ENCODE peak calls at places on chromosome 20, in ten cellular contexts. R is HCT116, V is HepG2, T is spleen, X is SK-N-SH, B is stomach, E is prostate gland, J is sigmoid colon, M is breast epithelium, F is suprapubic skin. W is an unnamed sample. For H3K36me3 and H3K4me1, the result is how much of the 10 kb centered on the place peaks cover.

GRCh38 chr20:10603971-10604864 is 69.6 kb downstream of the JAG1 start:
- DNase-seq in J (peak), T (no peak), E (peak), V (peak), M (no peak), X (no peak), R (peak), B (no peak), F (peak), W (no peak)

GRCh38 chr20:45995213-45996097 is 13.3 kb upstream of the MMP9 start:
- DNase-seq in B (no peak), R (no peak), V (no peak), X (no peak), T (no peak), E (no peak), F (no peak), M (no peak), J (peak), W (no peak)

GRCh38 chr20:16864069-16864468 is 115.9 kb downstream of the OTOR start:
- DNase-seq in M (no peak), F (no peak), X (no peak), B (no peak), E (no peak), T (no peak), V (no peak), R (no peak), J (no peak), W (no peak)

GRCh38 chr20:25525295-25525694 is 60.0 kb downstream of the NINL start:
- DNase-seq in B (no peak), J (no peak), V (no peak), X (no peak), M (no peak), F (no peak), E (no peak), R (no peak), T (no peak), W (no peak)

GRCh38 chr20:64231621-64232550 is 23.7 kb upstream of the PCMTD2 start:
- DNase-seq in T (peak), B (no peak), J (no peak), E (no peak), R (no peak), V (no peak), M (no peak), X (no peak), F (no peak), W (no peak)

GRCh38 chr20:64160536-64161495 is 3.4 kb upstream of the MYT1 start:
- DNase-seq in E (no peak), X (no peak), R (no peak), V (no peak), M (no peak), T (no peak), J (no peak), B (no peak), F (no peak), W (no peak)

GRCh38 chr20:56781108-56781739 is 152.1 kb downstream of the TFAP2C start:
- DNase-seq in M (no peak), V (no peak), T (peak), B (no peak), X (no peak), F (peak), J (no peak), E (no peak), R (no peak), W (no peak)

GRCh38 chr20:44526129-44526528 is 4.3 kb upstream of the SERINC3 start:
- DNase-seq in X (no peak), R (peak), T (no peak), V (peak), B (no peak), J (peak), E (no peak), F (no peak), M (no peak), W (no peak)

DNA sequence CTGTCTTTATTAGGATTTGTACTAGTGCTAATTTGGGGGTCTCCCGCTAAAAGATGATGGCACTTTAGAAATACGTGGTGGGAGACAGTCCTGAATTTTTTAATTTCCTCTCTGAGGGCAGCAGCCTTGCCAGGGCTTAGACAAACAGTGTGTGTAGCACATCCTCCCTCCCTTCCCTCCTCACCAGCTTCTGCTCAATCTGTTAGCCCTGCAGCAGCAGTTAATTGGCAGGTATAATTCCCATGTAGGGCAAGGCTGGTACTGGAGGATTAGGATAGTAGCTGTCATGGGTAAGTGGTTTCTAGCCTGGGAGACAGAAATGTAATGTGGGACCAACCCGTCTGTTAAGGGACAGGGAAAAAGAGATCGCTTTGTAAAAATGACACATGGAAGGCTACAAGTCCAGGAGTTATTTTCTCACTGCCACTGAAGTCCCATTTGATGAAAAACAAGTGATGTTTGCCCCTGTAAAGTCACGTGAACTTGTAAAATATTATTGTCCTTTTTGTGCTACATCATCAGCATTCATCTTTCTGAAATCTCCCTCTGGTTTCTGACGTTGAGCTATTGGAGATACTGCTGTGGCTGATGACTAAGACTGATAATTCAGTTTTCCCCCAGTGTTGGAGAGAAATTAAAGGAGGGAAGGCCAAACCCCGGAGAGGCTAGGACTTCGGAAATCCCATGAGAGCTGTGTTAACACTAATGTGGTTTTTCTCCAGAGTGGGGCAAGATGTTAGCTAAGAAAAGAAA is 40.6 kb downstream of the CTNNBL1 start:
- DNase-seq in F (no peak), B (no peak), M (no peak), J (no peak), E (no peak), R (no peak), T (no peak), V (no peak), X (peak), W (no peak)
- H3K36me3 ChIP-seq in F (under half), B (half or more), M (under half), J (under half), E (under half), R (under half), T (under half), V (under half), X (under half), W (under half)

GRCh38 chr20:19935842-19936241 is 81.3 kb upstream of the NAA20 start:
- DNase-seq in J (no peak), M (peak), T (no peak), V (no peak), B (peak), E (peak), F (peak), X (no peak), R (no peak), W (no peak)

GRCh38 chr20:19934792-19935491 is 82.2 kb upstream of the NAA20 start:
- DNase-seq in V (no peak), J (peak), M (peak), F (peak), B (peak), R (no peak), T (no peak), X (no peak), E (peak), W (no peak)

GRCh38 chr20:19938421-19938787 is 78.8 kb upstream of the NAA20 start:
- DNase-seq in V (no peak), R (no peak), J (no peak), F (no peak), X (no peak), M (no peak), T (no peak), E (no peak), B (no peak), W (no peak)

GRCh38 chr20:19936801-19937583 is 80.2 kb upstream of the NAA20 start:
- DNase-seq in R (no peak), E (no peak), T (peak), J (no peak), V (no peak), X (no peak), B (no peak), M (no peak), F (no peak), W (no peak)

GRCh38 chr20:19937651-19938420 is 79.3 kb upstream of the NAA20 start:
- DNase-seq in M (no peak), B (no peak), X (no peak), E (no peak), J (no peak), R (no peak), F (no peak), V (no peak), T (no peak), W (no peak)
- TF ChIP-seq POLR2AphosphoS5 in M (no peak), B (no peak), X (no peak), E (no peak), J (no peak), R (no peak), F (no peak), V (no peak), T (no peak), W (no peak)

DNA sequence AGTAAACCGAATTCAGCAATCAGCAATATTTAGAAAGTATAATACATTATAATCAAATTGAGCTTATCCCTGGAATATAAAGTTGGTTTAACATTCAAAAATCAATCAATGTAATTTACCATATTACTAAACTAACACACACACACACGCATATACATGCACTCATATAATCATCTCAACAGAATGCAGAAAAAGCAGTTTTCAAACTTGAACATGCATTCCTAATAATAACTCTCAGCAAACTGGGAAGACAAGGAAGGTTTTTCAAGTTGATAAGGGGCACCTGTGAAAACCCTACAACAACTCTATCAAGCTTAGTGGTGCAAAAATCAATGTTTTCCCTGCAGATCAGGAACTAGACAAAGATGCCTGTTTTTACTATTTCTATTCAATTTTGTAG is 4.7 kb downstream of the SIRPB2 start:
- DNase-seq in R (no peak), F (no peak), E (no peak), J (no peak), X (no peak), B (no peak), T (no peak), M (no peak), V (no peak), W (no peak)
- H3K4me1 ChIP-seq in R (under half), F (under half), E (under half), J (under half), X (under half), B (under half), T (under half), M (under half), V (under half), W (under half)

DNA sequence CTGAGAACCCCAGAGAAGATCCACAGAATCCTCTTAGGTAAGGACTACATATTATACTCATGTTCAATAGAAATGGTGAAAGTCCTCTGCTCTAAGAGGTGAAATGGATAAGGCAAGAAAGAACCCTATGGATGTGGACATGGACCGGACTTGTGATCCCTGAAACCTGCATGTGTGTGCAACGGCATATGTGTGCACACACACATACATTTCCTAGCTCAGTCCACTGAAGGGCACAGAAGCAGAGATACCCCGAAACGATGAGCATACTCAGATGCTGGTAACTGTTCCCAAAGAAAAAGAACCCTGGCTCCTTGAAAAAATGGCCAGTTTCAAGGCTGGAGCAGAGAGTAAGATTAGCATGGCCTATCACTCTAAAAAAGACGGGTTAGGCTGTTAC is 22.6 kb downstream of the SNX5 start:
- DNase-seq in B (no peak), M (no peak), E (no peak), X (no peak), J (no peak), T (no peak), F (no peak), R (no peak), V (no peak), W (no peak)
- H3K36me3 ChIP-seq in B (half or more), M (under half), E (under half), X (half or more), J (under half), T (half or more), F (half or more), R (half or more), V (half or more), W (under half)

GRCh38 chr20:41394081-41394480 is 27.5 kb upstream of the EMILIN3 start:
- DNase-seq in M (no peak), R (no peak), F (no peak), E (no peak), T (no peak), B (no peak), X (no peak), V (no peak), J (no peak), W (no peak)

GRCh38 chr20:41394931-41395668 is 28.5 kb upstream of the EMILIN3 start:
- DNase-seq in B (no peak), R (no peak), E (no peak), F (no peak), X (no peak), M (no peak), J (no peak), T (no peak), V (no peak), W (no peak)

GRCh38 chr20:41395669-41396664 is 29.3 kb upstream of the EMILIN3 start:
- DNase-seq in T (no peak), M (no peak), X (no peak), V (peak), F (no peak), B (no peak), J (no peak), R (no peak), E (no peak), W (no peak)

GRCh38 chr20:41393705-41394066 is 27.1 kb upstream of the EMILIN3 start:
- DNase-seq in T (no peak), E (no peak), R (no peak), F (no peak), J (no peak), V (no peak), B (no peak), X (no peak), M (no peak), W (no peak)

GRCh38 chr20:41398408-41398807 is 31.8 kb upstream of the EMILIN3 start:
- DNase-seq in M (no peak), T (no peak), J (peak), V (no peak), B (peak), F (no peak), E (no peak), R (no peak), X (no peak), W (no peak)
- TF ChIP-seq POLR2AphosphoS5 in M (no peak), T (no peak), J (peak), V (no peak), B (peak), F (no peak), E (peak), R (no peak), X (no peak), W (peak)

GRCh38 chr20:62921119-62921687 is 5.1 kb downstream of the DIDO1 start:
- DNase-seq in X (peak), B (peak), V (peak), M (peak), E (peak), J (no peak), T (no peak), F (no peak), R (peak), W (no peak)
- H3K4me1 ChIP-seq in X (under half), B (half or more), V (half or more), M (under half), E (under half), J (half or more), T (half or more), F (half or more), R (half or more), W (half or more)

GRCh38 chr20:62321521-62321948 is 18.7 kb downstream of the ADRM1 start:
- DNase-seq in V (no peak), B (no peak), R (peak), E (no peak), F (no peak), M (no peak), T (no peak), J (no peak), X (peak), W (no peak)

GRCh38 chr20:62323146-62323979 is 20.6 kb downstream of the ADRM1 start:
- DNase-seq in B (no peak), V (no peak), J (no peak), F (no peak), X (no peak), R (no peak), E (no peak), T (no peak), M (no peak), W (no peak)

GRCh38 chr20:62321978-62322377 is 19.2 kb downstream of the ADRM1 start:
- DNase-seq in R (no peak), M (no peak), F (no peak), B (no peak), J (no peak), E (no peak), T (no peak), V (no peak), X (no peak), W (no peak)

GRCh38 chr20:62323980-62324906 is 21.4 kb downstream of the ADRM1 start:
- DNase-seq in M (no peak), B (no peak), F (no peak), J (no peak), T (no peak), R (no peak), V (no peak), E (no peak), X (no peak), W (no peak)

DNA sequence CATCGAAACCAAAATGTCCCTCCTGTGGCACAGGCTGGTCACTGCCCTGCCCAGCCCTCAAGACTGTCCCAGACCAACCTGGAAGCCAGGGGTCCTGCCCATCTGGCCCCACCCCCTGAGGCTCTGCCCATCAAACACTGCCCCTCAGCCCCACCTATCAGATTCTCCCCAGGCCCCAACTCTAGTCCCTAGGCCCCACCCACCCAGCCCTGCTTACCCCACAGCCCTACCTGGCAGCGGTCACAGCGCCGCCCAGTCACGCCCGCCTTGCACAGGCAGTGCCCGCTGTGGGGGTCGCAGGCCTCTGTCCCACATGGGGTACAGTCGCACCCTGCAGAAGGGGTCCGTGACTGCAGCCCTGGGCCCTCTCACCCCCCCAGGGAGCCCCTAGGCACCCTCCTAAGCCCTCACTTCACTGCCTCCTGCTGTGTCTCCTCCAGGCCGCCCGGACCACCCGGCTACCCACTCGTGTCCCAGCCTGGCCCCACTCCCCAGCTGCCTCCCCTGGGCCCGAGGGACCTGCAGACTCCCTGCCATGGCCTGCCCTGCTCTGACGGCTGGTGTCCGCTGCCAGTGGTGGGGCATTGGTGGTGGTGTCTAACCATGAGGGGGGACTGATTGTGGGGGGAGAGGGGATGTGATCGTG is 19.8 kb downstream of the ADRM1 start:
- DNase-seq in J (no peak), M (no peak), E (no peak), X (no peak), R (no peak), F (no peak), B (no peak), V (no peak), T (no peak), W (no peak)
- H3K36me3 ChIP-seq in J (half or more), M (under half), E (under half), X (half or more), R (under half), F (half or more), B (half or more), V (under half), T (under half), W (under half)

GRCh38 chr20:3795511-3796468 is at the start of gene CDC25B:
- DNase-seq in B (peak), F (peak), T (peak), X (peak), R (peak), E (peak), J (peak), V (peak), M (peak), W (no peak)
- TF ChIP-seq POLR2AphosphoS5 in B (peak), F (no peak), T (peak), X (no peak), R (peak), E (peak), J (peak), V (peak), M (peak), W (peak)

DNA sequence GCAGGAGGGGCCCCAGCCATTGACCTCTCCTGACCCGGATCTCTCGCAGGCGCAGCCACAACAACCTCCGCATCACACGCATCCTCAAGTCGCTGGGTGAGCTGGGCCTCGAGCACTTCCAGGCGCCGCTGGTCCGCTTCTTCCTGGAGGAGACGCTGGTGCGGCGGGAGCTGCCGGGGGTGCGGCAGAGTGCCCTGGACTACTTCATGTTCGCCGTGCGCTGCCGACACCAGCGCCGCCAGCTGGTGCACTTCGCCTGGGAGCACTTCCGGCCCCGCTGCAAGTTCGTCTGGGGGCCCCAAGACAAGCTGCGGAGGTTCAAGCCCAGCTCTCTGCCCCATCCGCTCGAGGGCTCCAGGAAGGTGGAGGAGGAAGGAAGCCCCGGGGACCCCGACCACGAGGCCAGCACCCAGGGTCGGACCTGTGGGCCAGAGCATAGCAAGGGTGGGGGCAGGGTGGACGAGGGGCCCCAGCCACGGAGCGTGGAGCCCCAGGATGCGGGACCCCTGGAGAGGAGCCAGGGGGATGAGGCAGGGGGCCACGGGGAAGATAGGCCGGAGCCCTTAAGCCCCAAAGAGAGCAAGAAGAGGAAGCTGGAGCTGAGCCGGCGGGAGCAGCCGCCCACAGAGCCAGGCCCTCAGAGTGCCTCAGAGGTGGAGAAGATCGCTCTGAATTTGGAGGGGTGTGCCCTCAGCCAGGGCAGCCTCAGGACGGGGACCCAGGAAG is 4.5 kb upstream of the COL9A3 start:
- DNase-seq in V (no peak), R (no peak), J (no peak), E (no peak), B (no peak), X (no peak), M (no peak), T (no peak), F (no peak), W (no peak)
- H3K4me1 ChIP-seq in V (under half), R (under half), J (under half), E (under half), B (under half), X (under half), M (under half), T (under half), F (under half), W (under half)

W was measured in vagina.